ENCODE peak calls at places on chromosomes 3 and 15, in four cellular contexts. One of them, this sample, is unnamed.

GRCh38 chr3:88019024-88019423 is 39.8 kb downstream of the CGGBP1 start:
- DNase-seq in amygdala: no peak
- DNase-seq in HFFc6: no peak
- DNase-seq in NCI-H748 treated with DMSO at 0.1 percent for 48 hours: no peak
- DNase-seq in this sample: no peak

GRCh38 chr3:13676618-13677017 is 127.7 kb downstream of the FBLN2 start:
- DNase-seq in amygdala: no peak
- DNase-seq in HFFc6: no peak
- DNase-seq in NCI-H748 treated with DMSO at 0.1 percent for 48 hours: no peak
- DNase-seq in this sample: no peak

GRCh38 chr15:38414351-38414750 is 39.6 kb upstream of the FAM98B start:
- DNase-seq in amygdala: peak
- DNase-seq in HFFc6: peak
- DNase-seq in NCI-H748 treated with DMSO at 0.1 percent for 48 hours: no peak
- DNase-seq in this sample: no peak

GRCh38 chr15:67107014-67107812 is 41.8 kb downstream of the SMAD3 start:
- DNase-seq in amygdala: no peak
- DNase-seq in HFFc6: peak
- DNase-seq in NCI-H748 treated with DMSO at 0.1 percent for 48 hours: no peak
- DNase-seq in this sample: no peak

GRCh38 chr3:191136347-191136746 is 62.7 kb upstream of the OSTN start:
- DNase-seq in amygdala: no peak
- DNase-seq in HFFc6: peak
- DNase-seq in NCI-H748 treated with DMSO at 0.1 percent for 48 hours: no peak
- DNase-seq in this sample: no peak

GRCh38 chr3:54358327-54358726 is 236.0 kb downstream of the CACNA2D3 start:
- DNase-seq in amygdala: no peak
- DNase-seq in HFFc6: no peak
- DNase-seq in NCI-H748 treated with DMSO at 0.1 percent for 48 hours: no peak
- DNase-seq in this sample: no peak

GRCh38 chr3:115615001-115615447 is 8.3 kb upstream of the GAP43 start:
- DNase-seq in amygdala: no peak
- DNase-seq in HFFc6: no peak
- DNase-seq in NCI-H748 treated with DMSO at 0.1 percent for 48 hours: no peak
- DNase-seq in this sample: no peak

GRCh38 chr15:66480267-66480666 is 17.3 kb downstream of the SNAPC5 start:
- DNase-seq in amygdala: no peak
- DNase-seq in HFFc6: no peak
- DNase-seq in NCI-H748 treated with DMSO at 0.1 percent for 48 hours: no peak
- DNase-seq in this sample: no peak

GRCh38 chr15:76223521-76223920 is 87.7 kb downstream of the ETFA start:
- DNase-seq in amygdala: no peak
- DNase-seq in HFFc6: no peak
- DNase-seq in NCI-H748 treated with DMSO at 0.1 percent for 48 hours: no peak
- DNase-seq in this sample: no peak

GRCh38 chr3:9416139-9416780 is 18.8 kb downstream of the SETD5 start:
- DNase-seq in amygdala: no peak
- DNase-seq in HFFc6: no peak
- DNase-seq in NCI-H748 treated with DMSO at 0.1 percent for 48 hours: no peak
- DNase-seq in this sample: no peak

GRCh38 chr15:64864080-64864479 is 22.4 kb downstream of the PLEKHO2 start:
- DNase-seq in amygdala: no peak
- DNase-seq in HFFc6: no peak
- DNase-seq in NCI-H748 treated with DMSO at 0.1 percent for 48 hours: no peak
- DNase-seq in this sample: no peak

GRCh38 chr3:179452872-179453271 is 1.6 kb upstream of the GNB4 start:
- DNase-seq in amygdala: no peak
- DNase-seq in HFFc6: no peak
- DNase-seq in NCI-H748 treated with DMSO at 0.1 percent for 48 hours: no peak
- DNase-seq in this sample: no peak

GRCh38 chr3:195045481-195045880 is 225.5 kb downstream of the XXYLT1 start:
- DNase-seq in amygdala: no peak
- DNase-seq in HFFc6: no peak
- DNase-seq in NCI-H748 treated with DMSO at 0.1 percent for 48 hours: no peak
- DNase-seq in this sample: no peak

GRCh38 chr3:53089511-53089910 is 40.7 kb downstream of the RFT1 start:
- DNase-seq in amygdala: no peak
- DNase-seq in HFFc6: no peak
- DNase-seq in NCI-H748 treated with DMSO at 0.1 percent for 48 hours: no peak
- DNase-seq in this sample: no peak

GRCh38 chr15:60760646-60761504 is 281.9 kb upstream of the ICE2 start:
- DNase-seq in amygdala: no peak
- DNase-seq in HFFc6: peak
- DNase-seq in NCI-H748 treated with DMSO at 0.1 percent for 48 hours: no peak
- DNase-seq in this sample: no peak

GRCh38 chr3:112757197-112757596 is 89.5 kb downstream of the CD200R1L start:
- DNase-seq in amygdala: no peak
- DNase-seq in HFFc6: no peak
- DNase-seq in NCI-H748 treated with DMSO at 0.1 percent for 48 hours: no peak
- DNase-seq in this sample: no peak

GRCh38 chr3:79018671-79019136 is 749.1 kb downstream of the ROBO1 start:
- DNase-seq in amygdala: no peak
- DNase-seq in HFFc6: peak
- DNase-seq in NCI-H748 treated with DMSO at 0.1 percent for 48 hours: peak
- DNase-seq in this sample: no peak

GRCh38 chr3:58063022-58063421 is 54.8 kb downstream of the FLNB start:
- DNase-seq in amygdala: no peak
- DNase-seq in HFFc6: no peak
- DNase-seq in NCI-H748 treated with DMSO at 0.1 percent for 48 hours: no peak
- DNase-seq in this sample: no peak

GRCh38 chr3:128991355-128991895 is 2.5 kb downstream of the CFAP92 start:
- DNase-seq in amygdala: no peak
- DNase-seq in HFFc6: no peak
- DNase-seq in NCI-H748 treated with DMSO at 0.1 percent for 48 hours: no peak
- DNase-seq in this sample: no peak

GRCh38 chr3:44477312-44478030 is at the start of gene ZNF445:
- DNase-seq in amygdala: peak
- DNase-seq in HFFc6: peak
- DNase-seq in NCI-H748 treated with DMSO at 0.1 percent for 48 hours: peak
- DNase-seq in this sample: peak

GRCh38 chr3:130316164-130316563 is 29.3 kb upstream of the COL6A5 start:
- DNase-seq in amygdala: no peak
- DNase-seq in HFFc6: peak
- DNase-seq in NCI-H748 treated with DMSO at 0.1 percent for 48 hours: no peak
- DNase-seq in this sample: no peak

GRCh38 chr15:81068516-81068915 is 65.6 kb upstream of the CFAP161 start:
- DNase-seq in amygdala: no peak
- DNase-seq in HFFc6: no peak
- DNase-seq in NCI-H748 treated with DMSO at 0.1 percent for 48 hours: no peak
- DNase-seq in this sample: no peak

GRCh38 chr3:30760737-30761136 is 133.7 kb downstream of the GADL1 start:
- DNase-seq in amygdala: no peak
- DNase-seq in HFFc6: no peak
- DNase-seq in NCI-H748 treated with DMSO at 0.1 percent for 48 hours: no peak
- DNase-seq in this sample: no peak

GRCh38 chr3:31364188-31364587 is 168.5 kb upstream of the STT3B start:
- DNase-seq in amygdala: no peak
- DNase-seq in HFFc6: peak
- DNase-seq in NCI-H748 treated with DMSO at 0.1 percent for 48 hours: no peak
- DNase-seq in this sample: no peak

GRCh38 chr3:110504901-110505300 is 566.7 kb upstream of the NECTIN3 start:
- DNase-seq in amygdala: no peak
- DNase-seq in HFFc6: no peak
- DNase-seq in NCI-H748 treated with DMSO at 0.1 percent for 48 hours: no peak
- DNase-seq in this sample: no peak

GRCh38 chr3:149152420-149152819 is 23.0 kb downstream of the HPS3 start:
- DNase-seq in amygdala: no peak
- DNase-seq in HFFc6: no peak
- DNase-seq in NCI-H748 treated with DMSO at 0.1 percent for 48 hours: no peak
- DNase-seq in this sample: no peak

GRCh38 chr15:41483519-41483918 is 10.2 kb upstream of the ITPKA start:
- DNase-seq in amygdala: no peak
- DNase-seq in HFFc6: no peak
- DNase-seq in NCI-H748 treated with DMSO at 0.1 percent for 48 hours: no peak
- DNase-seq in this sample: no peak

GRCh38 chr3:108099679-108100428 is 9.0 kb upstream of the CD47 start:
- DNase-seq in amygdala: no peak
- DNase-seq in HFFc6: no peak
- DNase-seq in NCI-H748 treated with DMSO at 0.1 percent for 48 hours: no peak
- DNase-seq in this sample: no peak

GRCh38 chr3:177460100-177460499 is 262.8 kb upstream of the TBL1XR1 start:
- DNase-seq in amygdala: no peak
- DNase-seq in HFFc6: no peak
- DNase-seq in NCI-H748 treated with DMSO at 0.1 percent for 48 hours: no peak
- DNase-seq in this sample: no peak

GRCh38 chr3:44762170-44762677 is 630 bp downstream of the KIF15 start:
- DNase-seq in amygdala: no peak
- DNase-seq in HFFc6: peak
- DNase-seq in NCI-H748 treated with DMSO at 0.1 percent for 48 hours: no peak
- DNase-seq in this sample: no peak

This sample was measured in esophagus muscularis mucosa.